ENCODE peak calls at places on chromosomes 5 and 9, in ten cellular contexts. X is neuronal stem cell, R is body of pancreas, O is adrenal gland, U is gastrocnemius medialis, P is ovary, M is dorsolateral prefrontal cortex, H is left ventricle myocardium inferior, T is psoas muscle, Z is IMR-90. B is an unnamed sample. For H3K27me3, the result is how much of the 10 kb centered on the place peaks cover.

GRCh38 chr5:42894057-42894456 is 82.4 kb upstream of the SELENOP start:
- DNase-seq in X (no peak), R (peak), O (no peak), U (no peak), P (no peak), M (no peak), H (peak), T (no peak), Z (no peak), B (peak)

GRCh38 chr5:81192351-81192750 is 40.8 kb upstream of the CKMT2 start:
- DNase-seq in X (no peak), R (no peak), O (no peak), U (no peak), P (no peak), M (no peak), H (no peak), T (no peak), Z (no peak), B (no peak)

GRCh38 chr9:15018238-15018637 is 108.0 kb upstream of the FREM1 start:
- DNase-seq in X (no peak), R (no peak), O (no peak), U (no peak), P (no peak), M (no peak), H (no peak), T (no peak), Z (no peak), B (no peak)

GRCh38 chr9:87639949-87640348 is 86.0 kb upstream of the CTSL start:
- DNase-seq in X (no peak), R (no peak), O (no peak), U (no peak), P (no peak), M (no peak), H (no peak), T (no peak), Z (no peak), B (no peak)

GRCh38 chr5:51382759-51383493 is at the start of gene ISL1:
- DNase-seq in X (peak), R (peak), O (peak), U (peak), P (no peak), M (peak), H (no peak), T (peak), Z (peak), B (peak)

GRCh38 chr5:116750626-116751188 is 176.1 kb upstream of the SEMA6A start:
- DNase-seq in X (no peak), R (no peak), O (no peak), U (no peak), P (no peak), M (no peak), H (no peak), T (no peak), Z (no peak), B (no peak)

GRCh38 chr5:24142346-24142745 is 502.4 kb downstream of the CDH10 start:
- DNase-seq in X (no peak), R (no peak), O (no peak), U (no peak), P (no peak), M (no peak), H (no peak), T (no peak), Z (no peak), B (no peak)

GRCh38 chr5:97078958-97079357 is 63.5 kb downstream of the LIX1 start:
- DNase-seq in X (no peak), R (no peak), O (no peak), U (no peak), P (no peak), M (no peak), H (no peak), T (no peak), Z (peak), B (peak)

GRCh38 chr5:112691758-112692157 is 45.9 kb upstream of the APC start:
- DNase-seq in X (no peak), R (peak), O (no peak), U (no peak), P (no peak), M (no peak), H (no peak), T (no peak), Z (peak), B (no peak)

GRCh38 chr9:112487008-112487798 is 576 bp downstream of the KIAA1958 start:
- DNase-seq in X (peak), R (peak), O (peak), U (peak), P (peak), M (peak), H (peak), T (peak), Z (peak), B (peak)
- H3K4me3 ChIP-seq in X (peak), R (peak), O (peak), U (peak), P (peak), M (peak), H (peak), T (peak), Z (peak), B (peak)

DNA sequence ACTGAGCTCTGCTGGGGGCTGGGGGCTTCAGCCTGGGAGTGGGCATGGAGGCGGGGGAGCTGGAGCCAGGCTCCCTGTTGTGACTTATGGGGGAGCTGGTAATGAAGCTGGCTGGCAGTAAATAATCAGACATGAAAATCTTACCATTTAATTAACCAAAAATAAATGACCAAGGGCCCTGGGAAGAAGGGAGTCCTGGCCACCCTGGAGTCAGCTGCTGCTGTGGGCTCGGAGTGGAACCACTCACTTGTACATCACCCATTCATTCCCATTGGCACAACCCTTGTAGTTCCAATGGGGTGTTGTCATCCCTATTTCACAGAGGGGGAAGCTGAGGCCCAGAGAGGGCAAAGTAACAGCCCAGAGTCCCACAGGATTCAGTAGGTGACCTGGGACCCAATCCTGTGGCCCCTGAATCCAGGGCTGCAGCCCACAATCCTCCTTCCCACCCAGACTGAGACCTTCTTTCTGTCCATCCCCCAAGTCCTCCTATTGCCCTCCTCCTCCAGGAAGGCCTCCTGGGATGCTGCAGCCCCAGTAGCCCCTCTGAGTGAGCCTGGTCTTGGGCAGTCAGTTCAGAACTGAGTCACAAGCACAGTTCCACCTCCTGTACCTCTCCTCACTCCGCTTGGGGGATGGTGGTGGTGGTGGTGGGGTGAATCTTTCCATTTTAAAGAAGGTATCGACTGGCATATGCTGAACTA is 259.4 kb upstream of the MVB12B start:
- DNase-seq in X (no peak), R (no peak), O (no peak), U (no peak), P (no peak), M (no peak), H (no peak), T (no peak), Z (no peak), B (no peak)
- H3K27me3 ChIP-seq in X (under half), R (under half), O (under half), U (under half), P (under half), M (under half), H (half or more), T (under half), Z (under half), B (under half)

GRCh38 chr9:33818167-33818831 is 1.3 kb downstream of the UBE2R2 start:
- DNase-seq in X (no peak), R (peak), O (peak), U (no peak), P (peak), M (no peak), H (peak), T (peak), Z (no peak), B (no peak)
- H3K4me3 ChIP-seq in X (peak), R (peak), O (peak), U (peak), P (peak), M (peak), H (peak), T (peak), Z (peak), B (peak)

DNA sequence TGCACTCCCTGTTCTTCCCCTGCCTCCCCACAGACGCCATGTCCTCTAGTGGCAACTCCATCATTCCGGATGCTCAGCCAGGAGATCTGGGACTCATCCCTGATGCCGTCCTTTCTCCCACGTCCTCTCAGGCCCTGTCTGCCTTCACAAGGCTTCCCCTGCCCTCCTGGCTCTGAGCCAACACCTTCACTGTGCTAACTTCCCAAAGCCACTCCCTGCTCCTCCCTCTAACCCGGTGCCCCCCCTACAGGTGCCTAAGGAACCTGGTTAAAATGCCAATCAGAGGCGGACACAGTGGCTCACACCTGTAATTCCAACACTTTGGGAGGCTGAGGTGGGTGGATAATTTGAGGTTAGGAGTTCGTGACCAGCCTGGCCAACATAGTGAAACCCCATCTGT is 67.6 kb downstream of the LMX1B start:
- DNase-seq in X (no peak), R (no peak), O (no peak), U (no peak), P (no peak), M (no peak), H (no peak), T (no peak), Z (no peak), B (no peak)
- H3K27me3 ChIP-seq in X (half or more), R (under half), O (under half), U (under half), P (under half), M (under half), H (half or more), T (half or more), Z (half or more), B (under half)

GRCh38 chr9:135611875-135612209 is 27.5 kb downstream of the GLT6D1 start:
- DNase-seq in X (no peak), R (no peak), O (no peak), U (no peak), P (no peak), M (no peak), H (no peak), T (no peak), Z (no peak), B (no peak)

GRCh38 chr9:135612437-135612836 is 26.9 kb downstream of the GLT6D1 start:
- DNase-seq in X (no peak), R (no peak), O (no peak), U (no peak), P (no peak), M (no peak), H (no peak), T (no peak), Z (no peak), B (no peak)

GRCh38 chr9:135609366-135609955 is 29.9 kb downstream of the GLT6D1 start:
- DNase-seq in X (no peak), R (no peak), O (no peak), U (no peak), P (no peak), M (no peak), H (no peak), T (peak), Z (no peak), B (no peak)

GRCh38 chr9:135610290-135611141 is 28.8 kb downstream of the GLT6D1 start:
- DNase-seq in X (no peak), R (no peak), O (no peak), U (no peak), P (no peak), M (no peak), H (no peak), T (no peak), Z (no peak), B (no peak)

DNA sequence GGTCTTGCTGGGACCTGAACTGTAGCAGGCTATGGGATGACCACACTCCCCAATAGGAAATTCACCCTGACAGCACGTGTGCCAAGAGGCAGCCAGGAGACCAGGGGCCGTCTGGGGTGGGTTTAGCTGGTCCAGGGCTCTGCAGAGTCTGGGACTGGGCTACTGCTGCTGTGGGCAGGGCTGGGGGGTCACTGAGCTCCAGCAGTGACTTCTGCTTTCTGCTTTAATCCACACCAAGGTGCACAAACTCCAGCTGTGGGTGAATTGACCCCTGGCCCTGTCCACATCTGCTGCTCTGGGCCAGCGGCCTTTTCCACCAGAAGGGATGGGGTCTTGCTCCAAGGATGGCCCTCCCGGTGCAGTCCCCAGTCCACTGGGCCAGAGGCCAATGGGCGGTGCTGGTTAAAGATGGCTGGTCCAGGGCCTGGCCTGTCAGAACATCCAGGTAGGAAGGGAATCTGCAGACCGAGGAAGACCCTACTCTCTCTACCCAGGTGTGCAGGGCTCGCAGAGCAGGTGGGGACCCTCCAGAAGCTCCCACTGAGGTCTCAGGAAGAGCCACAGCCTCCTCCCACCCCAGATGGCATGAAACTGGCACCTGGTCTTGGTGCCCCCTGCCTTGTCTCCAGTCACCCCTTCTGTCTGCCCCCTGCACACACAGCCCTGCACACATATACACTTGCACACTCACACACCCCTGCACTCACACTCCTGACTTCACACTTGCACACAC is 28.0 kb downstream of the GLT6D1 start:
- DNase-seq in X (no peak), R (no peak), O (no peak), U (no peak), P (no peak), M (no peak), H (no peak), T (no peak), Z (no peak), B (no peak)
- H3K4me3 ChIP-seq in X (peak), R (no peak), O (no peak), U (no peak), P (no peak), M (no peak), H (no peak), T (no peak), Z (no peak), B (no peak)

GRCh38 chr5:1895771-1896420 is 13.2 kb upstream of the IRX4 start:
- DNase-seq in X (no peak), R (no peak), O (no peak), U (no peak), P (no peak), M (no peak), H (no peak), T (no peak), Z (no peak), B (peak)
- H3K27me3 ChIP-seq in X (half or more), R (under half), O (under half), U (under half), P (under half), M (under half), H (half or more), T (under half), Z (under half), B (under half)

DNA sequence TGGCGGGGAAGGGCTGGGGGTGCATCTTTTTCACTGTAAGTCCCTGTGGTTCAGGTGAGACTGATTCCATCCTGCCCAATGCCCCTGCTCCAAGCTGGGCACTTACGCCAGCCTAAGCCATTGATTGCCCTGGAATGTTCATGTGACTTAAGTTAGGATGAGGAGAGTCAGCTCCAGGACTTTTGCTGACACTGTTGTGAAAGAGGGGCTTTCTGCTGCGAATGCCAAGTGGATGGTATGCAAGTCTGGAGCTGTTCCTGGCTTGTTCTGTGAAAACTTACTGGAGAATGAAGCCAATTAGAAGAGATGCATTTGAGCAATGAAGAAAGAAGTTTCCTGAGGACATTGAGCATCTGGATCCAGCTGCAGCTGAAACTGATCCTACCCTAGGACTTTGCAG is 61.2 kb upstream of the ZFR start:
- DNase-seq in X (no peak), R (no peak), O (no peak), U (no peak), P (no peak), M (no peak), H (no peak), T (no peak), Z (peak), B (peak)
- H3K4me3 ChIP-seq in X (no peak), R (no peak), O (no peak), U (no peak), P (no peak), M (no peak), H (no peak), T (no peak), Z (no peak), B (no peak)

GRCh38 chr9:137051145-137051724 is 2.6 kb downstream of the ENTPD2 start:
- DNase-seq in X (no peak), R (no peak), O (no peak), U (no peak), P (no peak), M (no peak), H (no peak), T (no peak), Z (no peak), B (no peak)

GRCh38 chr9:137053944-137054931 is at the start of gene ENTPD2:
- DNase-seq in X (no peak), R (peak), O (no peak), U (no peak), P (peak), M (no peak), H (no peak), T (no peak), Z (no peak), B (no peak)

GRCh38 chr9:137054932-137055384 is 1.1 kb upstream of the ENTPD2 start:
- DNase-seq in X (no peak), R (no peak), O (no peak), U (no peak), P (peak), M (no peak), H (no peak), T (no peak), Z (no peak), B (no peak)

GRCh38 chr9:137052293-137052692 is 1.6 kb downstream of the ENTPD2 start:
- DNase-seq in X (no peak), R (no peak), O (no peak), U (no peak), P (no peak), M (no peak), H (no peak), T (no peak), Z (no peak), B (no peak)

GRCh38 chr9:137052998-137053943 is 590 bp downstream of the ENTPD2 start:
- DNase-seq in X (no peak), R (no peak), O (no peak), U (no peak), P (peak), M (no peak), H (no peak), T (no peak), Z (no peak), B (no peak)
- H3K27me3 ChIP-seq in X (half or more), R (under half), O (under half), U (half or more), P (under half), M (under half), H (half or more), T (half or more), Z (half or more), B (under half)

DNA sequence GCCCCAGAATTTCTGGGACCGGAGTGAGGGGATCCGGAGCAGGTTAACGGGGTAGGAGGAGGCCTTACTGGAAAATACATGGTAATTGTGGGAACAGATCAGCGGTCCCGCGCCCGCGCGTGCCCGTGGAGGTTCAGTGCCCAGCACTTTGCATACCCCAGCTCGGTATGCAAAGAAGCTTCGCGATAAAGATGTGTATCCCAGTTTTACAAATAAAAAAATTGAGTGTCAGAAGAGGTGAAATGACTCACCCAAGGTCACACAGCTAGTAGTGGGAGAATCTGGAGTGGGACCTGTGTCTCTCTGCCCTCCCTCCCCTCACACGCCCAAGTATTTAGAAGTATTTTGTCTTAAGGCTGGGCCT is 965 bp downstream of the NEURL1B start:
- DNase-seq in X (no peak), R (no peak), O (no peak), U (no peak), P (no peak), M (no peak), H (no peak), T (no peak), Z (peak), B (no peak)
- H3K4me3 ChIP-seq in X (peak), R (no peak), O (peak), U (peak), P (peak), M (peak), H (peak), T (peak), Z (peak), B (peak)

DNA sequence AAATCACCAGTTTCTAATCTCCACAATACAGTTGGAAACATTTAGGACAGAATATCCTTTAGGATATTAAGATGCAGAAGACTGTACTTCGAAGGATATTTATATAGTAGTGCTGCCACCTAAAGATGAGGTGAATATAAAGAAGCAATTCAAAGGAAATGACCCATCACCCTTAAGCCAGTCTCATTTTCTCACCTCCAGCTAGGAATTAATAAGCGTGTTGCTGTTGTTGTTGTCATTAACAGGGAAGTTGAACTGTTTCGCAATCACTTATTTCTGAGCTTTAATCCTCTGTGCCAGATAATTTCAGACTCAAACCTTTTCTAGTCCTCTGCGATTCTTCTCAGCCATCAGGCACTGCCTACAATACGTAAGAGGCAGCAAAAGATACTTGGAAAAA is 7.8 kb upstream of the PURA start:
- DNase-seq in X (no peak), R (no peak), O (no peak), U (no peak), P (no peak), M (no peak), H (no peak), T (no peak), Z (no peak), B (no peak)
- H3K27me3 ChIP-seq in X (half or more), R (under half), O (under half), U (under half), P (under half), M (under half), H (under half), T (under half), Z (under half), B (under half)